ENCODE peak calls at places on chromosomes 1 and 21, in four cellular contexts. P, M, I and N are unnamed samples. For H3K36me3 and H3K4me1, the result is how much of the 10 kb centered on the place peaks cover.

GRCh38 chr1:165257969-165258459 is 98.5 kb downstream of the LMX1A start:
- DNase-seq in P (no peak), M (peak), I (peak), N (peak)

GRCh38 chr1:33155877-33156538 is 25.8 kb downstream of the TRIM62 start:
- DNase-seq in P (no peak), M (no peak), I (no peak), N (no peak)

GRCh38 chr1:43238104-43238503 is 31.7 kb upstream of the TMEM125 start:
- DNase-seq in P (no peak), M (peak), I (peak), N (peak)

GRCh38 chr1:246947255-246947654 is 15.5 kb upstream of the AHCTF1 start:
- DNase-seq in P (no peak), M (no peak), I (peak), N (peak)

GRCh38 chr1:7771673-7772299 is 690 bp downstream of the VAMP3 start:
- DNase-seq in P (no peak), M (no peak), I (no peak), N (no peak)

GRCh38 chr21:29649370-29649963 is 290.3 kb downstream of the GRIK1 start:
- DNase-seq in P (no peak), M (no peak), I (no peak), N (no peak)

GRCh38 chr1:10768552-10768951 is 27.9 kb downstream of the CASZ1 start:
- DNase-seq in P (no peak), M (no peak), I (no peak), N (no peak)

GRCh38 chr1:24888061-24888970 is 41.8 kb downstream of the RUNX3 start:
- DNase-seq in P (no peak), M (no peak), I (no peak), N (no peak)

GRCh38 chr1:156342556-156342955 is 4.2 kb downstream of the TSACC start:
- DNase-seq in P (no peak), M (no peak), I (peak), N (no peak)

GRCh38 chr1:221868894-221869293 is 127.0 kb upstream of the DUSP10 start:
- DNase-seq in P (no peak), M (no peak), I (peak), N (peak)

GRCh38 chr21:31347435-31348032 is 3.5 kb upstream of the TIAM1 start:
- DNase-seq in P (no peak), M (no peak), I (peak), N (peak)

GRCh38 chr21:46161180-46161799 is 5.9 kb upstream of the FTCD start:
- DNase-seq in P (no peak), M (no peak), I (no peak), N (no peak)

GRCh38 chr1:72557446-72558049 is 275.2 kb upstream of the NEGR1 start:
- DNase-seq in P (no peak), M (peak), I (peak), N (peak)

GRCh38 chr1:22344851-22345560 is 106.6 kb upstream of the ZBTB40 start:
- DNase-seq in P (no peak), M (no peak), I (no peak), N (no peak)

GRCh38 chr1:169809370-169810095 is 14.8 kb upstream of the METTL18 start:
- DNase-seq in P (no peak), M (no peak), I (peak), N (peak)

GRCh38 chr1:43031316-43032203 is 72.9 kb upstream of the SLC2A1 start:
- DNase-seq in P (no peak), M (no peak), I (no peak), N (no peak)

GRCh38 chr1:1343811-1344421 is 5.3 kb downstream of the DVL1 start:
- DNase-seq in P (no peak), M (no peak), I (no peak), N (no peak)

GRCh38 chr1:33271666-33272505 is 15.6 kb downstream of the ZNF362 start:
- DNase-seq in P (no peak), M (no peak), I (no peak), N (no peak)

GRCh38 chr1:184283999-184284398 is 102.8 kb upstream of the C1orf21 start:
- DNase-seq in P (no peak), M (no peak), I (peak), N (peak)

GRCh38 chr1:184296466-184297243 is 90.2 kb upstream of the C1orf21 start:
- DNase-seq in P (no peak), M (no peak), I (peak), N (peak)

GRCh38 chr1:19313961-19314882 is 2.1 kb downstream of the SLC66A1 start:
- DNase-seq in P (peak), M (no peak), I (no peak), N (no peak)

DNA sequence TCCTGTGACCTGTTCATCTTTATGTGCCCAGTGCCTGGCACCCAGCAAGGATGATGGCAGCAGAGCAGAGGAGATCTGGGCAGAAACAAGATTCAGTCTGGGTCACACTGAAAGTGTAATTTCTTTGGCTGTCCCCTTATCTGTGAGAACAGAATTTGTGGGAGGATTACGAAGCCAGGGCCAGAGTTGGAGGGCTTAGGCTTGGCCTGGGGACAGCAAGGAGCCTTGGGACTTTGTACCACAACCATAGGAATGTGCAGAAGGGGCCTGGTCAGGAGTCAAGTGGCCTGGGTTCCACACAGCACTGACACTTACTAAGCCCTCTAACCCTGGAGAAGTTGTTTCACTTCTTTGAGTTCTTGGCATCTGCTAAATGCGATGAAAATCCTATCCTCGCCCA is 12.8 kb downstream of the PMVK start:
- DNase-seq in P (no peak), M (no peak), I (no peak), N (no peak)
- H3K36me3 ChIP-seq in P (under half), M (half or more), I (under half), N (under half)

DNA sequence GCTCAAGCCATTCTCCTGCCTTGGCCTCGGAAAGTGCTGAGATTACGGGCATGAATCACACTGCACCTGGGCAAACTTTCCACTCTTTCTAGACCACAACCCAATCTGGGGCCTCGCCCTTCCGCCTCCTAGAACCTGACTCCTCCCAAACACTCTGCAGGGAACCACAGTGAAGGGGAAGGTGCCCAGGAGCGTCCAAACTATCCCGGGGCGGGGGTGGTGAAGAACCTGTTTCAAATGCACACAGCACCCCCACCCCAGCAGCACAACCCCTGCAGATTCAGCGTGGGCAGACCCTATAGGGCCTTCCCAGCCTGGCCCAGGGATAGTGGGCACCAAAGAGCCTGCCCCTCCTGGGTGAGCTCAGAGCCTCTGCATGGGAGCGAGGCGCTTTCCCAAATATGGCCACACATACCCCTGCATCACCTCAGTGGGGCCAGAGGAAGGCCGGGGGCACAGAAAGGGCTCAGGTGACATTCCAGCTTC is 86.9 kb downstream of the STUM start:
- DNase-seq in P (peak), M (no peak), I (no peak), N (no peak)
- H3K4me1 ChIP-seq in P (under half), M (under half), I (under half), N (under half)

DNA sequence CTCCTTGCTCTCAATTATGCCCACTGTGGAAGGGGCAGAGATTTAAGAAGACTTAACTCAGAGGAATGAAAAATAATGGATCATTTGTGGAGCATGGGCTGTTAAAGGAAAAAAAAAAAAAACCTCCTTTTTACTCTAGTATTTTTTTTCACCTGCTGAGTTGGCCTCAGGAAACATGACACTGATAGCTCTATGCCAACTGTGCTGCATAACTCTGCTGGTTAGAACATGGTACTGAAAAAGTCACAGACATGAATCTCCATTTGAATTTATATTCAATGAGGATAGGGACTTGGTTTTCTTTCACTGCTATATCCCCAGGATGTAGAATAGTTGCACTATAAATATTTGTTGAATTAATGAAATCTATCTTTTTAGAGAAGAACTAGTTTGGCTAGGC is 86.2 kb upstream of the KIAA0040 start:
- DNase-seq in P (no peak), M (no peak), I (no peak), N (no peak)
- H3K4me3 ChIP-seq in P (no peak), M (no peak), I (no peak), N (no peak)

GRCh38 chr1:54394104-54394503 is 12.1 kb downstream of the SSBP3 start:
- DNase-seq in P (no peak), M (no peak), I (no peak), N (no peak)

GRCh38 chr1:54395535-54395934 is 10.7 kb downstream of the SSBP3 start:
- DNase-seq in P (no peak), M (no peak), I (no peak), N (no peak)

GRCh38 chr1:54390655-54391054 is 15.5 kb downstream of the SSBP3 start:
- DNase-seq in P (no peak), M (no peak), I (no peak), N (no peak)

GRCh38 chr1:54391450-54392071 is 14.6 kb downstream of the SSBP3 start:
- DNase-seq in P (no peak), M (peak), I (no peak), N (no peak)

GRCh38 chr1:54392401-54392800 is 13.8 kb downstream of the SSBP3 start:
- DNase-seq in P (no peak), M (no peak), I (no peak), N (no peak)
- H3K36me3 ChIP-seq in P (under half), M (half or more), I (half or more), N (under half)

GRCh38 chr1:84504580-84505021 is 1.6 kb upstream of the SPATA1 start:
- DNase-seq in P (no peak), M (no peak), I (peak), N (peak)
- H3K4me1 ChIP-seq in P (under half), M (under half), I (under half), N (under half)

GRCh38 chr1:236320671-236321070 is 38.9 kb upstream of the ERO1B start:
- DNase-seq in P (no peak), M (no peak), I (no peak), N (no peak)
- H3K4me3 ChIP-seq in P (no peak), M (no peak), I (no peak), N (no peak)